ENCODE peak calls at places on chromosomes 11 and 22, in ten cellular contexts. N is A549, Y is K562, K is stomach, D is transverse colon, L is HepG2, B is ovary, H is H1, F is suprapubic skin, C is sigmoid colon. W is an unnamed sample.

GRCh38 chr11:94754335-94754734 is 13.8 kb upstream of the AMOTL1 start:
- DNase-seq in N (no peak), Y (no peak), K (no peak), D (no peak), L (no peak), B (no peak), H (no peak), F (no peak), C (no peak), W (no peak)

GRCh38 chr22:24141586-24141985 is 39.7 kb upstream of the SUSD2 start:
- DNase-seq in N (no peak), Y (no peak), K (no peak), D (peak; percentile 31), L (no peak), B (no peak), H (no peak), F (no peak), C (no peak), W (no peak)

GRCh38 chr22:26124991-26125725 is 44.1 kb upstream of the SEZ6L start:
- DNase-seq in N (no peak), Y (no peak), K (no peak), D (no peak), L (no peak), B (no peak), H (no peak), F (no peak), C (no peak), W (no peak)

GRCh38 chr11:80297808-80298460 is 857.1 kb upstream of the TENM4 start:
- DNase-seq in N (peak; percentile 13), Y (no peak), K (no peak), D (no peak), L (no peak), B (no peak), H (no peak), F (no peak), C (no peak), W (no peak)

GRCh38 chr11:70326365-70326803 is 55.9 kb downstream of the PPFIA1 start:
- DNase-seq in N (no peak), Y (no peak), K (peak; percentile 24), D (peak; percentile 27), L (no peak), B (peak; percentile 40), H (no peak), F (no peak), C (peak; percentile 75), W (no peak)

GRCh38 chr11:122879785-122880184 is 2.8 kb upstream of the JHY start:
- DNase-seq in N (peak; percentile 10), Y (no peak), K (no peak), D (no peak), L (no peak), B (no peak), H (no peak), F (no peak), C (no peak), W (no peak)

GRCh38 chr11:120424970-120425332 is 86.6 kb upstream of the GRIK4 start:
- DNase-seq in N (no peak), Y (no peak), K (no peak), D (no peak), L (no peak), B (no peak), H (no peak), F (no peak), C (no peak), W (no peak)

GRCh38 chr11:68763181-68763721 is 11.9 kb upstream of the TESMIN start:
- DNase-seq in N (no peak), Y (no peak), K (no peak), D (peak; percentile 54), L (no peak), B (no peak), H (no peak), F (no peak), C (no peak), W (no peak)

DNA sequence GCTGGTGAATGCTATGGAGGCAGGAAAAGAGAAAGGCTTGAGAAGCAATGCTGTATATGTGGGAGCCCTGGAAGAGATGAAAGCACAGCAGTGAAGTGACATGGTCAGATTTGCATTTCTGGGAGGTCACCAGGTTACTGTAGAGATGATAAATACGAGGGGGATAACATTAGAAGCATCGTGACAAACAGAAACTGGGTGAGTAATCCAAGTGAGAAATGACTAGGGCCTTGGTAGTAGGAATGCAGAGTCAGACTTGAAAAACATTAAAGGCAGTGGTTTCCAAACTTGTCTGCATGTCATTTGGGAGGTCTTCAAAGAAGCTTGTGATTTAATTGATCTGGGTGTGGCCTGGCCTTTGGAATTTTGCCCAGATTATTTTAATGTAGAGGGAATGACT is 44.0 kb downstream of the CCDC34 start:
- DNase-seq in N (peak; percentile 66), Y (no peak), K (no peak), D (no peak), L (peak; percentile 48), B (no peak), H (no peak), F (no peak), C (no peak), W (no peak)
- TF ChIP-seq EP300 in N (no peak), Y (no peak), K (no peak), D (no peak), L (no peak), B (no peak), H (no peak), F (no peak), C (no peak), W (no peak)

DNA sequence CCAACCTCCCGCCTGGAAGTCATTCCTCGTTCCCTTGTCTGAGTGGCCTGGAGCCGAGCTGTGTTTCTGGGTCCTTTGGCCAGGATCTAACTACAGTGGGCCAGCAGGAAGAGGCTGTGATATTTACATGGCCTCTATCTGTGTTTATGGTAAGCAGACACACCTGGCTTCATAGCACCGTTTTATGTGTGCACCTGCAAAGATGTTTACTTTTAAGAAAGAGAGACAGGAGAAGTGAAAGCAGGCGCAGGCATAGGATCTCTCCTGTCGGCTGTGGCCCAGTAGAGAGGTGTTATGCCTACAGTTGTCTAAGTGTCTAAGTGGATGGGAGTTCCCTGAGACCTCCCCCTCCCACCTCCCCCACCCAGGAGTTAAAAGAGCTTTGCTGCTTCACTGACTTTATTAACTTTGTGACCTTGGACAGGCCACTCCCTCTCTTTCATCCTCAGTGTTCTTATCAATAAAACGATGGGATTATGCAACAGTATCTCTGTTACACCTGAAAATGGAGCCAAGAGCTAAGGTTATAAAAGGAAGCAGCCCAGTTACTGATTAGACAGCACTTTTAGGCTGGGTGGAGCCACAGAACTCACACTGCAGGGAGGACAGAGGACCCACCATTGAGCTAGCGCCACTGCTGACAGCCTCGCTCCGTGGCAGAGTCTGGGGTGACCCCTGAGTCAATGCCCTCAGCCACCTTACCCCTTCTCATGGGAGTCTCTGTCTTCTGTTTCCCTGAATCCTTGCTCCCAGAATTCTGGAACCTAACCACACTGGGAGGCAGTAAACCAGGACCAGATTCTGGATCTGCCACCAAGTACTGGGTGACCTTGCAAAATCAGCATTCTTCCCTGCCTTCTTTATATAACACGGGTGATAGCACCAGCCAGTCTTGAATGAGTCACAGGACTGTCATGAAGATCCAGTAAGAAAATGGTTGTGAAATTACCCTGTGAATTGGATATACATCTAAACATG is 22.0 kb downstream of the ST14 start:
- DNase-seq in N (peak; percentile 46), Y (no peak), K (peak; percentile 56), D (peak; percentile 84), L (peak; percentile 99), B (no peak), H (no peak), F (no peak), C (no peak), W (no peak)
- TF ChIP-seq POLR2A in N (no peak), Y (no peak), K (no peak), D (peak; percentile 58), L (peak; percentile 84), B (no peak), H (no peak), F (no peak), C (peak; percentile 16), W (no peak)

DNA sequence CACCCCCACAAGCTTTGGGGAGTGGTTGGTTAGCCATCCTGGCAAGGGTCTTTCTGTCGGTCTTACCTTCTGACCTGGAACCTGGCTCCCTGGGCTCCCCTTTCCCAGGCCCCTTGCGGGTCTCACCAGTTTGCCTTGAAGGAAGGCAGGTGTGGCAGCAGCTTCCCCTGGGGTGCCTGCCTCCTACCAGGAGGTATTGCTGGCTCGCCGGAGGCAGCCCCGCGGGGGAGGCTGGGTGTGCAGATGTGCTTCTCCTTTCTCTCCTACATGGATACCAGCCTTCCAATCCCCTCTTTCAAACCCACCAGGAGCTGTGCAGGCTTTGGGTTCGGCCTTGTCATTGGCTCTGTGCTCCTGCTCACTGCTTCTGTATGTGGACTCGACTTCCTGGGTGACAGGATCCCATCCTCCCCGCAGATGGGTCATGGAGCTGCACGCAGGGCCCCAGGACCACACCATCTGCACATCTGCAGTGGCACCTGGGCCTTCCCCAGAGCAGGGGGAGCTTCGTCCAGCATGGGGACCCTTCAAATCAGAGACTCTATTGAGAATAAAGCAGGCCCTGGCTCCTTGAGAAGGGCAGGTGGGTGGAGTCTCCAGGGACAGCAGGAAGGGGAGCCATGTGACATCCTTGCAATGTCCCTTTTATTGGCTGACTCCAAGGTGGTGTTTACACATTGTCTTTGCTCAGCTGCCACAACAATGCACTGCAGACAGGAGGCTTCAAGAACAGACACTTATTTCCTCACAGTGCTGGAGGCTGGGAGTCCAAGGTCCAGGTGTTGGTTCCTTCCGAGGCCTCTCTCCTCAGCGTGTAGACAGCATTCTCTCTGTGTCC is 592.0 kb downstream of the BRD1 start:
- DNase-seq in N (peak; percentile 29), Y (no peak), K (no peak), D (peak; percentile 19), L (no peak), B (no peak), H (no peak), F (no peak), C (no peak), W (no peak)
- TF ChIP-seq EP300 in N (no peak), Y (no peak), K (no peak), D (no peak), L (no peak), B (no peak), H (no peak), F (no peak), C (no peak), W (no peak)

GRCh38 chr11:33881651-33882279 is 10.1 kb downstream of the LMO2 start:
- DNase-seq in N (no peak), Y (peak; percentile 51), K (no peak), D (no peak), L (no peak), B (no peak), H (no peak), F (no peak), C (no peak), W (no peak)

GRCh38 chr11:33875621-33876294 is 16.1 kb downstream of the LMO2 start:
- DNase-seq in N (no peak), Y (no peak), K (no peak), D (no peak), L (no peak), B (no peak), H (no peak), F (no peak), C (no peak), W (no peak)

GRCh38 chr11:33874910-33875490 is 16.9 kb downstream of the LMO2 start:
- DNase-seq in N (no peak), Y (no peak), K (no peak), D (no peak), L (no peak), B (no peak), H (no peak), F (no peak), C (no peak), W (no peak)

DNA sequence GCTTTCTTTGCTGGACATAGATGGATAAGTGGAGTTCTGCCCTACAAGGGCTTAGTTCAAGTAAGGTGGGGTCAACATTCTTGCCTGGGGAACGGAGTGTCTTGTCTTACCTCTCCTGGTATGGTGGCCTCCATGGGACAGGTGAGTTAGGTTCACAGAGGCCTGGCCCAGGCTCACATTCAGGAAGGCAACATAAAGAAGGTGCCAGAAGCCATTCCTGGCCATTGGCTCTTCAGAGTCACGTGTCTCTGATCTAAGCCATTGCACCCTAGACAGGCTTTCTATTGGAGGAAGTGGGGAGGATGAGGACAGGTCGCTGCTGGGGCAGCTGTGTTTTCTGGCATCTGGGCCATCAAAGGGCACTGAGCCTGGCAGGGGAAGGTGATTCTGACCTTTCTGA is 14.8 kb downstream of the LMO2 start:
- DNase-seq in N (no peak), Y (peak; percentile 54), K (no peak), D (no peak), L (no peak), B (no peak), H (no peak), F (no peak), C (no peak), W (no peak)
- TF ChIP-seq POLR2A in N (no peak), Y (no peak), K (no peak), D (no peak), L (no peak), B (no peak), H (no peak), F (no peak), C (no peak), W (no peak)